ENCODE peak calls at places on chromosomes 1 and 21, in five cellular contexts. U, C, F, G and S are unnamed samples.

GRCh38 chr1:156100205-156100995 is 14.1 kb upstream of the LMNA start:
- DNase-seq in U (no peak), C (no peak), F (peak; percentile 67), G (no peak), S (no peak)

GRCh38 chr1:186050360-186050759 is 316.2 kb downstream of the HMCN1 start:
- DNase-seq in U (no peak), C (peak; percentile 57), F (peak; percentile 79), G (no peak), S (no peak)

GRCh38 chr1:42759114-42759513 is 7.7 kb downstream of the P3H1 start:
- DNase-seq in U (peak; percentile 65), C (no peak), F (no peak), G (no peak), S (peak; percentile 29)

GRCh38 chr1:222038971-222039370 is 297.1 kb upstream of the DUSP10 start:
- DNase-seq in U (no peak), C (no peak), F (no peak), G (no peak), S (no peak)

GRCh38 chr21:38979271-38980196 is 173.8 kb downstream of the ETS2 start:
- DNase-seq in U (peak; percentile 83), C (peak; percentile 61), F (peak; percentile 35), G (no peak), S (peak; percentile 33)

GRCh38 chr21:46477765-46478164 is 19.1 kb downstream of the DIP2A start:
- DNase-seq in U (no peak), C (peak; percentile 87), F (no peak), G (no peak), S (no peak)

GRCh38 chr21:43208561-43209332 is 39.9 kb downstream of the CRYAA start:
- DNase-seq in U (no peak), C (no peak), F (no peak), G (no peak), S (no peak)

GRCh38 chr1:247297263-247298123 is 34.2 kb downstream of the ZNF496 start:
- DNase-seq in U (no peak), C (no peak), F (no peak), G (no peak), S (no peak)

GRCh38 chr1:91732291-91732953 is 153.5 kb downstream of the TGFBR3 start:
- DNase-seq in U (peak; percentile 14), C (peak; percentile 91), F (peak; percentile 89), G (no peak), S (no peak)

GRCh38 chr1:153525088-153525713 is 10.6 kb downstream of the S100A6 start:
- DNase-seq in U (no peak), C (peak; percentile 71), F (no peak), G (no peak), S (no peak)

GRCh38 chr1:201139306-201139705 is 12.3 kb upstream of the ASCL5 start:
- DNase-seq in U (no peak), C (no peak), F (no peak), G (no peak), S (no peak)

GRCh38 chr1:85262985-85263384 is 3.5 kb upstream of the C1orf52 start:
- DNase-seq in U (no peak), C (no peak), F (no peak), G (no peak), S (no peak)

GRCh38 chr1:201511925-201512539 is 5.1 kb upstream of the CSRP1 start:
- DNase-seq in U (peak; percentile 70), C (peak; percentile 48), F (peak; percentile 16), G (peak; percentile 59), S (peak; percentile 54)

GRCh38 chr1:147669475-147670318 is 627 bp downstream of the ACP6 start:
- DNase-seq in U (peak; percentile 76), C (peak; percentile 72), F (peak; percentile 83), G (peak; percentile 96), S (peak; percentile 64)

GRCh38 chr1:106584127-106584526 is 472.3 kb upstream of the PRMT6 start:
- DNase-seq in U (no peak), C (peak; percentile 3), F (no peak), G (no peak), S (no peak)

GRCh38 chr1:113210248-113210647 is 137.2 kb downstream of the LRIG2 start:
- DNase-seq in U (no peak), C (no peak), F (no peak), G (peak; percentile 36), S (no peak)

GRCh38 chr1:21182181-21182711 is 5.5 kb upstream of the EIF4G3 start:
- DNase-seq in U (no peak), C (peak; percentile 71), F (no peak), G (no peak), S (no peak)

GRCh38 chr1:52139817-52140540 is 1.9 kb upstream of the ZFYVE9 start:
- DNase-seq in U (no peak), C (peak; percentile 96), F (peak; percentile 68), G (no peak), S (no peak)

GRCh38 chr1:37468037-37468436 is 6.3 kb upstream of the ZC3H12A start:
- DNase-seq in U (no peak), C (no peak), F (no peak), G (no peak), S (no peak)

GRCh38 chr21:46037338-46038325 is 56.1 kb downstream of the COL6A1 start:
- DNase-seq in U (no peak), C (no peak), F (no peak), G (no peak), S (no peak)

GRCh38 chr1:119140177-119141019 is at the start of gene WARS2:
- DNase-seq in U (peak; percentile 98), C (peak; percentile 99), F (peak; percentile 97), G (peak; percentile 92), S (peak; percentile 99)

GRCh38 chr1:38958967-38959366 is 17.3 kb upstream of the RHBDL2 start:
- DNase-seq in U (no peak), C (peak; percentile 38), F (peak; percentile 75), G (no peak), S (no peak)

GRCh38 chr1:111441573-111442192 is 7.4 kb downstream of the WDR77 start:
- DNase-seq in U (peak; percentile 82), C (peak; percentile 22), F (peak; percentile 35), G (peak; percentile 23), S (peak; percentile 68)

GRCh38 chr1:197327776-197328364 is 59.8 kb downstream of the CRB1 start:
- DNase-seq in U (peak; percentile 53), C (peak; percentile 48), F (peak; percentile 33), G (peak; percentile 34), S (peak; percentile 15)

GRCh38 chr1:233295775-233296322 is 324 bp upstream of the PCNX2 start:
- DNase-seq in U (no peak), C (peak; percentile 84), F (no peak), G (no peak), S (no peak)

GRCh38 chr1:3170566-3171453 is 101.8 kb downstream of the PRDM16 start:
- DNase-seq in U (no peak), C (peak; percentile 32), F (no peak), G (peak; percentile 43), S (peak; percentile 62)

GRCh38 chr1:84603941-84604830 is 29.9 kb upstream of the CTBS start:
- DNase-seq in U (peak; percentile 89), C (peak; percentile 98), F (peak; percentile 97), G (peak; percentile 52), S (peak; percentile 30)

GRCh38 chr1:226676381-226676780 is 62.7 kb downstream of the ITPKB start:
- DNase-seq in U (no peak), C (peak; percentile 28), F (no peak), G (no peak), S (no peak)

GRCh38 chr21:34078915-34079314 is 5.5 kb downstream of the MRPS6 start:
- DNase-seq in U (no peak), C (no peak), F (peak; percentile 25), G (no peak), S (no peak)

GRCh38 chr21:34077888-34078287 is 4.5 kb downstream of the MRPS6 start:
- DNase-seq in U (no peak), C (no peak), F (no peak), G (no peak), S (no peak)

GRCh38 chr21:34075760-34076159 is 2.4 kb downstream of the MRPS6 start:
- DNase-seq in U (no peak), C (peak; percentile 49), F (no peak), G (no peak), S (no peak)

GRCh38 chr21:34075099-34075425 is 1.7 kb downstream of the MRPS6 start:
- DNase-seq in U (no peak), C (no peak), F (no peak), G (no peak), S (no peak)

DNA sequence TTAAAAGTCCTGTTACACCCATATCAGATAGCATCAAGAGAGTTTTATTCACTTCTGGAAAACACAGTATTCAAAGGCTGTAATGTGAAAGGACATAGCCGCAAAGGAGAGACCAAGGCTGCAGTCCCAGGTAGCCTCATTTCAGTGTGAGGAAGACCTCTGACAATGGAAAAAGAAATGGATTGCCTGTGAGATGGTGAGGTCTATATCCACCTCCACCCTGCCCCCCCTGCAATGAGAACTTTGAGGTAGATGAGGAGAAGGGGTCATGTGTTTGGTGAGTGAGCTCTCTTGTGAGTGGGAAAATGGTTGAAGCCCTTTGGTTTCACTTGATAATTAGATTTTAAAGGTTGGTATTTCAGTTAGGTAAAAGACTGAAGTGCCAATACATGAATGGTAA is 3.5 kb downstream of the MRPS6 start:
- DNase-seq in U (no peak), C (no peak), F (no peak), G (no peak), S (no peak)
- TF ChIP-seq EZH2phosphoT487 in U (no peak), C (no peak), F (no peak), G (no peak), S (no peak)

DNA sequence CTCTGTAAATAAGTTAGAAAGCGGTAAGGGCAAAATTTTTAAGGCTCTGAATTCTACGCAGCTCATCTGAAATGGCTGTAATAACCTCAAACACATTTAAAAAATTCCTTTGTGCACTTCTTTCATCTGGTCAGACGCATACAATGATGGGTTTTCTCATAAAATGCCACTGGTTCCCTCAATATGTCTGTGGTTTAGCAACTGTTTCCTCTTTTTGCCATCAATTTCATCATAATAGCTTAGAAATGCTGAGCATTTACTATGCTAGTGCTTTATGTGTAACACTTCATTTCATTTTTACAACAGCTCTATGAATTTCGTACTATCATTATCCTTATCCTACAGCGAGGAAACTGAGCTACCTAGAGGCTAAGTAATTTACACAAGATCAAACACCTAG is 35.3 kb upstream of the DMRTA2 start:
- DNase-seq in U (no peak), C (no peak), F (no peak), G (no peak), S (no peak)
- TF ChIP-seq EZH2phosphoT487 in U (no peak), C (no peak), F (no peak), G (no peak), S (no peak)

GRCh38 chr1:144551107-144551542 is 41.6 kb upstream of the PPIAL4F start:
- DNase-seq in U (peak; percentile 30), C (no peak), F (no peak), G (peak; percentile 24), S (no peak)
- TF ChIP-seq EZH2phosphoT487 in U (no peak), C (no peak), F (no peak), G (no peak), S (no peak)

GRCh38 chr1:16352842-16353535 is 709 bp upstream of the FBXO42 start:
- DNase-seq in U (peak; percentile 33), C (no peak), F (peak; percentile 35), G (no peak), S (no peak)
- TF ChIP-seq EZH2phosphoT487 in U (no peak), C (no peak), F (no peak), G (no peak), S (no peak)